ENCODE peak calls at places on chromosomes 13 and 19, in nine cellular contexts. J is astrocyte of the spinal cord, P is IMR-90, L is brain microvascular endothelial cell, T is trophoblast cell, B is epithelial cell of esophagus, V is endodermal cell, M is breast epithelium, W is heart right ventricle. C is an unnamed sample.

GRCh38 chr13:67143544-67144115 is 86.5 kb downstream of the PCDH9 start:
- DNase-seq in J (no peak), P (peak; percentile 21), L (no peak), T (no peak), B (no peak), V (no peak), M (no peak), W (no peak), C (no peak)

GRCh38 chr13:33257786-33258185 is 27.8 kb downstream of the STARD13 start:
- DNase-seq in J (no peak), P (no peak), L (no peak), T (no peak), B (no peak), V (no peak), M (no peak), W (no peak), C (no peak)

GRCh38 chr19:54458648-54459281 is 4.8 kb downstream of the LENG9 start:
- DNase-seq in J (no peak), P (no peak), L (no peak), T (no peak), B (no peak), V (no peak), M (no peak), W (no peak), C (no peak)

GRCh38 chr19:677201-677600 is 1.0 kb downstream of the FSTL3 start:
- DNase-seq in J (peak; percentile 85), P (peak; percentile 79), L (peak; percentile 83), T (peak; percentile 65), B (peak; percentile 86), V (peak; percentile 52), M (peak; percentile 77), W (peak; percentile 84), C (peak; percentile 83)

GRCh38 chr13:21734961-21735360 is 64.1 kb downstream of the FGF9 start:
- DNase-seq in J (no peak), P (no peak), L (no peak), T (no peak), B (no peak), V (no peak), M (no peak), W (no peak), C (no peak)

GRCh38 chr13:60627071-60627686 is 230.2 kb downstream of the TDRD3 start:
- DNase-seq in J (peak; percentile 43), P (peak; percentile 3), L (peak; percentile 15), T (peak; percentile 41), B (peak; percentile 56), V (peak; percentile 91), M (no peak), W (peak; percentile 6), C (peak; percentile 42)

GRCh38 chr19:17610384-17610783 is 54.9 kb downstream of the COLGALT1 start:
- DNase-seq in J (no peak), P (peak; percentile 14), L (no peak), T (peak; percentile 33), B (peak; percentile 19), V (no peak), M (no peak), W (no peak), C (peak; percentile 26)

GRCh38 chr13:32947886-32948285 is 68.3 kb upstream of the KL start:
- DNase-seq in J (no peak), P (no peak), L (no peak), T (peak; percentile 28), B (no peak), V (no peak), M (no peak), W (no peak), C (no peak)

GRCh38 chr13:106036870-106037269 is 498.6 kb downstream of the EFNB2 start:
- DNase-seq in J (no peak), P (no peak), L (no peak), T (peak; percentile 12), B (no peak), V (peak; percentile 75), M (no peak), W (no peak), C (no peak)

GRCh38 chr19:2726160-2726855 is 5.1 kb upstream of the DIRAS1 start:
- DNase-seq in J (no peak), P (no peak), L (no peak), T (no peak), B (no peak), V (no peak), M (no peak), W (no peak), C (no peak)

GRCh38 chr19:44712864-44713515 is 14.0 kb downstream of the CEACAM16 start:
- DNase-seq in J (no peak), P (no peak), L (no peak), T (no peak), B (no peak), V (no peak), M (no peak), W (no peak), C (no peak)

GRCh38 chr19:38433268-38433733 is at the start of gene RYR1:
- DNase-seq in J (no peak), P (no peak), L (peak; percentile 5), T (no peak), B (peak; percentile 20), V (peak; percentile 96), M (no peak), W (peak; percentile 27), C (peak; percentile 10)

GRCh38 chr13:95256086-95256485 is 45.2 kb downstream of the ABCC4 start:
- DNase-seq in J (peak; percentile 95), P (peak; percentile 97), L (peak; percentile 93), T (peak; percentile 83), B (peak; percentile 96), V (no peak), M (no peak), W (no peak), C (peak; percentile 92)

GRCh38 chr13:73633817-73634449 is 500.3 kb downstream of the KLF12 start:
- DNase-seq in J (no peak), P (no peak), L (no peak), T (no peak), B (no peak), V (no peak), M (no peak), W (no peak), C (peak; percentile 14)

GRCh38 chr13:51303063-51303552 is 36.4 kb upstream of the SERPINE3 start:
- DNase-seq in J (no peak), P (no peak), L (no peak), T (no peak), B (no peak), V (peak; percentile 84), M (no peak), W (no peak), C (no peak)
- H3K4me3 ChIP-seq in J (no peak overlapping the region), P (no peak overlapping the region), L (no peak overlapping the region), T (no peak overlapping the region), B (no peak overlapping the region), V (no peak overlapping the region), M (no peak overlapping the region), W (no peak overlapping the region), C (no peak overlapping the region)

GRCh38 chr19:58096884-58097283 is 1.1 kb downstream of the ZSCAN18 start:
- DNase-seq in J (no peak), P (no peak), L (no peak), T (no peak), B (no peak), V (no peak), M (no peak), W (no peak), C (no peak)
- H3K4me3 ChIP-seq in J (no peak overlapping the region), P (no peak overlapping the region), L (no peak overlapping the region), T (no peak overlapping the region), B (peak overlapping the region; percentile 89), V (peak overlapping the region; percentile 84), M (peak overlapping the region; percentile 98), W (peak overlapping the region; percentile 76), C (no peak overlapping the region)

DNA sequence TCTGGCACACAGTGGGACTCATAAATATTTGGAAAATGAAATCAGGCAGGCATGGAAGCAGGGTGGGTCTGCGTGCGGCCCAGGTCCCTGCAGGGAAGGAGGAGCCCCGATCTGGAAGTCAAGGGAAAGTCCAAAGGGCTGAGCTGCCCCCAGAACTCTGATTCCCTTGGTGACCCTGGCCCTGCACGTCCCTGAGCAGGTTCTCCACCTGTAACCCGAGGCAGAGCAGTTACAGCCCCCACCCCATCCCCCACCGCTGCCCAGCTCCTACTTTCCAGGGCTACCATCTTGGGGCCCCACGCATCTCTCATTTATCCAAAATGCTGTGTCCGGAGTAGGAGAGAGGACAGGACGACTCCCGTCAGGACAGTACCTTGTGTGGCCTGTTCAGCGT is 2.1 kb downstream of the PLEKHF1 start:
- DNase-seq in J (no peak), P (no peak), L (no peak), T (no peak), B (no peak), V (no peak), M (peak; percentile 37), W (no peak), C (no peak)
- H3K4me3 ChIP-seq in J (no peak overlapping the region), P (no peak overlapping the region), L (no peak overlapping the region), T (no peak overlapping the region), B (no peak overlapping the region), V (no peak overlapping the region), M (peak overlapping the region; percentile 98), W (peak overlapping the region; percentile 93), C (peak overlapping the region; percentile 69)

GRCh38 chr13:112767506-112768471 is 78.0 kb downstream of the ATP11A start:
- DNase-seq in J (no peak), P (no peak), L (no peak), T (peak; percentile 59), B (no peak), V (no peak), M (no peak), W (no peak), C (no peak)
- H3K4me3 ChIP-seq in J (no peak overlapping the region), P (no peak overlapping the region), L (no peak overlapping the region), T (no peak overlapping the region), B (no peak overlapping the region), V (no peak overlapping the region), M (no peak overlapping the region), W (no peak overlapping the region), C (no peak overlapping the region)